ENCODE peak calls at places on chromosomes 1 and 21, in five cellular contexts. D is GM23248, I is PC-3, X is PC-9, S is GM23338. W is an unnamed sample. For H3F3A and H3K4me1, the result is how much of the 10 kb centered on the place peaks cover.

GRCh38 chr1:165592945-165593823 is 37.9 kb upstream of the MGST3 start:
- DNase-seq in X (peak), D (peak), S (peak), I (peak), W (peak)

GRCh38 chr1:9115656-9116205 is 13.2 kb downstream of the GPR157 start:
- DNase-seq in S (no peak), X (no peak), D (peak), I (no peak), W (no peak)

GRCh38 chr1:149849947-149850360 is 49.4 kb upstream of the BOLA1 start:
- DNase-seq in S (peak), I (peak), X (no peak), D (peak), W (peak)

GRCh38 chr1:226702318-226702956 is 36.6 kb downstream of the ITPKB start:
- DNase-seq in X (no peak), I (peak), D (peak), S (no peak), W (no peak)

GRCh38 chr1:198932351-198932991 is 293.6 kb downstream of the PTPRC start:
- DNase-seq in D (no peak), I (peak), S (peak), X (peak), W (no peak)

GRCh38 chr1:65820983-65821382 is 28.3 kb downstream of the PDE4B start:
- DNase-seq in S (no peak), I (peak), D (peak), X (no peak), W (no peak)

GRCh38 chr1:90671736-90672135 is 45.4 kb downstream of the BARHL2 start:
- DNase-seq in D (no peak), I (no peak), X (no peak), S (no peak), W (no peak)

GRCh38 chr1:33177996-33178540 is 3.8 kb downstream of the TRIM62 start:
- DNase-seq in X (no peak), I (no peak), D (no peak), S (no peak), W (no peak)

GRCh38 chr1:151405167-151405951 is 6.0 kb downstream of the PSMB4 start:
- DNase-seq in X (no peak), D (no peak), S (no peak), I (no peak), W (no peak)

GRCh38 chr1:151403612-151404011 is 4.2 kb downstream of the PSMB4 start:
- DNase-seq in S (no peak), X (no peak), D (no peak), I (no peak), W (no peak)

GRCh38 chr1:151402764-151403163 is 3.4 kb downstream of the PSMB4 start:
- DNase-seq in I (no peak), S (no peak), D (no peak), X (no peak), W (no peak)

GRCh38 chr1:151408891-151409290 is 9.5 kb downstream of the PSMB4 start:
- DNase-seq in X (no peak), S (no peak), D (peak), I (no peak), W (no peak)

DNA sequence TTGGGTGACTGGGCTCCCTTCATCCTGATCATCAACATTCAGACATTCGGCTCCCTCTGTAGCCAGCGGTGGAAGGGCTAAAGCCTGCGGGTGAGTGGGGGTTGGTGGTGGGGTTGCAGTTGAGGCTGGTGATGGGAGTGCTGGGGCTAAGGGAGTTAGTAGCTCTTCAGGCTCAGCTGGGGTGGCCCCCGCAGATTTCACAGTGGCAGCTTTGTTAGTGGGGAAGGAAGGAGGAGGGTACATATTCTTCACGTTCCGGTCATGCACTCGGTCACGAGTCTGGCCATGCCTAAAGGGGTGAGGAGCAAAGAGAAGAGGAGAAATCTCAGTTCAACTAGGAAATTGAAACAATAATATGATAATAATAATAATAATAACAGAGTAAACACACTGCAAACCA is 6.8 kb downstream of the PSMB4 start:
- DNase-seq in I (no peak), X (no peak), D (no peak), S (no peak), W (no peak)
- H3F3A ChIP-seq in I (under half), X (under half), D (under half), S (under half), W (under half)

GRCh38 chr1:24946861-24947658 is 17.0 kb upstream of the RUNX3 start:
- DNase-seq in S (no peak), D (peak), I (no peak), X (no peak), W (no peak)
- H3K4me1 ChIP-seq in S (under half), D (under half), I (under half), X (under half), W (under half)

GRCh38 chr21:15011967-15012366 is 52.8 kb downstream of the NRIP1 start:
- DNase-seq in X (no peak), I (no peak), D (no peak), S (no peak), W (no peak)

GRCh38 chr21:15006594-15007230 is 58.1 kb downstream of the NRIP1 start:
- DNase-seq in S (no peak), I (no peak), X (no peak), D (no peak), W (no peak)

GRCh38 chr21:15007716-15008296 is 57.0 kb downstream of the NRIP1 start:
- DNase-seq in D (no peak), I (no peak), S (no peak), X (no peak), W (no peak)

GRCh38 chr21:15010645-15011044 is 54.2 kb downstream of the NRIP1 start:
- DNase-seq in S (no peak), I (no peak), D (no peak), X (no peak), W (no peak)

DNA sequence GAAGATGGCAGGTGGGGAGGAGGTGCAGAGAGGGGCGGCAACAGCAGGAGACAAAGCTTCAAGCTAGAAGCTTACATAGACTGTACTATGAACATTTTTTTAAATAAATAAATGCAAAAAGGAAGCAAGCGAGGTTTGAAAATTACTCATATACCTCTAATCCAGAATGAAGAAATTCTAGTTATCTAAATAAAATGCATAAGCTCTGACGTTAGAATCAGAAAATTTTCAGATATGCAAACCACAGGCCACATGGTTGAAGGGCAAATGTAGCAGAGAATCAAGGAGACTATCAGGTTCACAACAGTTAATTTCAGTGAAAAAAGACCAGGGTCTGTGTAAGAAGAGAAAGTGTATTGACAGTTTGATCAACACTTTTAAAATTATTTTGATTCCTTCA is 54.8 kb downstream of the NRIP1 start:
- DNase-seq in X (no peak), S (no peak), I (no peak), D (peak), W (no peak)
- H3K27ac ChIP-seq in X (no peak), S (no peak), I (no peak), D (peak), W (no peak)

GRCh38 chr1:27869719-27870085 is 2.6 kb upstream of the THEMIS2 start:
- DNase-seq in I (no peak), X (no peak), D (no peak), S (no peak), W (no peak)

GRCh38 chr1:27864264-27864895 is 8.0 kb upstream of the THEMIS2 start:
- DNase-seq in X (peak), S (no peak), I (peak), D (peak), W (no peak)

GRCh38 chr1:27872059-27872801 is at the start of gene THEMIS2:
- DNase-seq in S (peak), X (peak), I (peak), D (peak), W (peak)

GRCh38 chr1:27868932-27869718 is 3.2 kb upstream of the THEMIS2 start:
- DNase-seq in S (no peak), I (no peak), X (no peak), D (no peak), W (peak)

GRCh38 chr1:27868556-27868931 is 3.8 kb upstream of the THEMIS2 start:
- DNase-seq in I (no peak), X (no peak), D (no peak), S (no peak), W (no peak)
- H3F3A ChIP-seq in I (under half), X (under half), D (under half), S (under half), W (under half)

GRCh38 chr1:160211010-160211790 is 6.0 kb downstream of the PEA15 start:
- DNase-seq in I (no peak), X (no peak), D (peak), S (peak), W (no peak)

GRCh38 chr1:160210563-160210962 is 5.4 kb downstream of the PEA15 start:
- DNase-seq in S (no peak), X (no peak), I (no peak), D (no peak), W (no peak)

GRCh38 chr1:160208179-160209040 is 3.2 kb downstream of the PEA15 start:
- DNase-seq in S (no peak), X (no peak), D (peak), I (no peak), W (no peak)

GRCh38 chr1:160209041-160209655 is 4.0 kb downstream of the PEA15 start:
- DNase-seq in X (no peak), I (no peak), D (no peak), S (no peak), W (no peak)

DNA sequence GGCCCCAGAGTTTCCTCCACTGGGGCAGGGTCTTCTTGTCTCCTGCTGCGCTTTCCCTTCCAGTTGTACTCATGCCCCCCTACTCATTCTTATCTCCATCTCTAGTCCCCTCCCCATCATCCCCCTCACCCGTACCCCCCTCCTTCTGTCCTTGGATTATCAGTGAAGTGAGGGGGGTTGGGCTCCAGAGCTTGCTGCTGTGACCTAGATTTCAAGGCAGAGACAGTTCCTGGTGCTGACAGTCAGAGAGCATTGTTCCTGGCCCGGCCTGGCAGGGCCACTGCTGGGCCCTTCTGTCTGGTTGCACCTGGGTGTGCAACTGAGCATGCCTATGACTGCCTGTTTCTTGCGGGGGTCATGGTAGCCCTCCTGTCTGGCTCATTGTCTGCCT is 4.5 kb downstream of the PEA15 start:
- DNase-seq in X (no peak), I (no peak), S (peak), D (peak), W (no peak)
- H3K4me1 ChIP-seq in X (under half), I (under half), S (half or more), D (under half), W (under half)

GRCh38 chr1:109381573-109381972 is 16.1 kb downstream of the SORT1 start:
- DNase-seq in S (no peak), I (no peak), D (no peak), X (no peak), W (no peak)
- H3K27ac ChIP-seq in S (no peak), I (no peak), D (no peak), X (no peak), W (no peak)

GRCh38 chr1:24155011-24155782 is 12.3 kb upstream of the IL22RA1 start:
- DNase-seq in D (peak), S (peak), X (no peak), I (peak), W (no peak)
- H3F3A ChIP-seq in D (under half), S (under half), X (under half), I (under half), W (under half)

DNA sequence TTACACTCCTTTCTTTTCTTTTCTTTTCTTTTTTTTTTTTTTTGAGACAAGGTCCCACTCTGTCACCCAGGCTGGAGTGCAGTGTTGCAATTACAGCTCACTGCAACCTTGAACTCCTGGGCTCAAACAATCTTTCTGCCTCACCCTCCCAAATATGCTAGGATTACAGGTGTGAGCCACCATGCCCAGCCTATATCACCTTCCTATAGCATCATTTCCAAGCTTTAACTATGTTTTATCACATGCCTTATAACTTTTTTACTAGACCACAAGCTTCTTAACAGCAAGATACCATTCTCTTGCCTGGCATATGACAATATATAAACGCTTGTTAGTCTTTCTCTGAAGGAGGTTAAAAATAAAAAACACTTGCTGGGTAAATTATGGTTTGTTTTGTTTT is 55.3 kb upstream of the MUTYH start:
- DNase-seq in D (no peak), S (no peak), I (peak), X (no peak), W (no peak)
- H3K4me1 ChIP-seq in D (under half), S (under half), I (under half), X (under half), W (under half)